ENCODE peak calls at places on chromosome 21, in four cellular contexts. N, P, I and R are unnamed samples.

GRCh38 chr21:36962098-36962780 is 4.2 kb downstream of the HLCS start:
- DNase-seq in P (no peak), N (no peak), I (no peak), R (no peak)

GRCh38 chr21:41442496-41443186 is 16.6 kb downstream of the MX1 start:
- DNase-seq in N (no peak), I (no peak), P (no peak), R (no peak)

GRCh38 chr21:32789709-32790108 is 18.2 kb upstream of the PAXBP1 start:
- DNase-seq in N (no peak), P (no peak), I (no peak), R (no peak)

GRCh38 chr21:34692458-34693020 is 23.7 kb downstream of the CLIC6 start:
- DNase-seq in I (no peak), N (no peak), P (no peak), R (no peak)

GRCh38 chr21:34974162-34974981 is 74.7 kb downstream of the RUNX1 start:
- DNase-seq in I (peak; percentile 35), P (no peak), N (peak; percentile 56), R (peak; percentile 72)

GRCh38 chr21:44521301-44521927 is 18.6 kb downstream of the KRTAP10-1 start:
- DNase-seq in N (no peak), P (no peak), I (no peak), R (no peak)

GRCh38 chr21:35316933-35317332 is 267.8 kb upstream of the RUNX1 start:
- DNase-seq in I (no peak), N (no peak), P (no peak), R (no peak)

GRCh38 chr21:42981862-42982261 is 7.5 kb downstream of the PKNOX1 start:
- DNase-seq in P (no peak), N (no peak), I (no peak), R (no peak)

GRCh38 chr21:35084869-35085268 is 35.8 kb upstream of the RUNX1 start:
- DNase-seq in I (no peak), N (no peak), P (no peak), R (peak; percentile 95)

GRCh38 chr21:36456714-36457399 is 23.1 kb downstream of the CLDN14 start:
- DNase-seq in N (no peak), P (no peak), I (no peak), R (no peak)

GRCh38 chr21:28256420-28256831 is 736.3 kb downstream of the LTN1 start:
- DNase-seq in P (no peak), N (no peak), I (no peak), R (peak; percentile 4)

GRCh38 chr21:34983680-34984086 is 65.4 kb downstream of the RUNX1 start:
- DNase-seq in I (peak; percentile 41), N (peak; percentile 78), P (peak; percentile 64), R (peak; percentile 86)